ENCODE peak calls at places on chromosomes 3 and 15, in six cellular contexts. V is IMR-90, G is neuronal stem cell, W is mesendoderm, H is H9, D is H1. P is an unnamed sample.

GRCh38 chr3:197942956-197943556 is 6.9 kb upstream of the RPL35A start:
- DNase-seq in G (no peak), D (no peak), V (peak; percentile 61), H (no peak), W (peak; percentile 64), P (peak; percentile 65)

GRCh38 chr3:122214718-122215117 is 31.2 kb downstream of the CASR start:
- DNase-seq in H (no peak), D (no peak), W (no peak), V (no peak), G (no peak), P (no peak)

GRCh38 chr15:78061963-78062427 is 15.5 kb downstream of the TBC1D2B start:
- DNase-seq in H (no peak), G (no peak), W (peak; percentile 42), V (peak; percentile 53), D (no peak), P (peak; percentile 84)

GRCh38 chr15:27679621-27680521 is 419.2 kb downstream of the OCA2 start:
- DNase-seq in V (no peak), G (no peak), H (peak; percentile 50), W (peak; percentile 62), D (no peak), P (no peak)

GRCh38 chr15:76337739-76338554 is 1.4 kb downstream of the ISL2 start:
- DNase-seq in G (peak; percentile 59), D (no peak), V (no peak), H (peak; percentile 66), W (peak; percentile 63), P (peak; percentile 35)

GRCh38 chr3:27659279-27660021 is 62.7 kb downstream of the EOMES start:
- DNase-seq in W (peak; percentile 70), D (no peak), H (peak; percentile 68), V (peak; percentile 47), G (peak; percentile 42), P (peak; percentile 55)

GRCh38 chr3:2356298-2356950 is 257.8 kb downstream of the CNTN4 start:
- DNase-seq in H (no peak), G (no peak), W (no peak), D (no peak), V (no peak), P (no peak)

GRCh38 chr3:101954946-101955345 is 105.6 kb downstream of the NFKBIZ start:
- DNase-seq in W (no peak), G (no peak), D (no peak), V (no peak), H (no peak), P (no peak)

GRCh38 chr3:66039590-66039887 is 821 bp upstream of the MAGI1 start:
- DNase-seq in G (no peak), V (no peak), W (peak; percentile 82), D (no peak), H (peak; percentile 63), P (peak; percentile 45)

GRCh38 chr3:184129012-184129411 is 6.1 kb upstream of the EIF2B5 start:
- DNase-seq in G (peak; percentile 31), V (peak; percentile 58), D (no peak), H (peak; percentile 70), W (peak; percentile 74), P (peak; percentile 45)

GRCh38 chr3:123757281-123757940 is 126.7 kb downstream of the MYLK start:
- DNase-seq in H (no peak), V (no peak), D (no peak), W (peak; percentile 28), G (no peak), P (peak; percentile 46)

GRCh38 chr15:47685141-47685870 is 32.0 kb upstream of the SEMA6D start:
- DNase-seq in V (peak; percentile 25), D (no peak), H (no peak), W (peak; percentile 67), G (no peak), P (no peak)

GRCh38 chr3:63654931-63655330 is 2.5 kb downstream of the SNTN start:
- DNase-seq in D (no peak), W (no peak), G (no peak), H (no peak), V (no peak), P (no peak)

GRCh38 chr15:72911658-72912057 is 128.1 kb upstream of the ADPGK start:
- DNase-seq in D (no peak), G (no peak), H (no peak), V (no peak), W (no peak), P (no peak)

GRCh38 chr15:57259511-57260143 is 116.7 kb upstream of the CGNL1 start:
- DNase-seq in V (no peak), W (peak; percentile 93), D (peak; percentile 38), H (peak; percentile 57), G (peak; percentile 58), P (no peak)

GRCh38 chr3:124964432-124964831 is 29.9 kb upstream of the MUC13 start:
- DNase-seq in D (no peak), W (no peak), G (no peak), V (peak; percentile 80), H (no peak), P (peak; percentile 29)

GRCh38 chr3:171088496-171088895 is 62.0 kb upstream of the SLC2A2 start:
- DNase-seq in G (no peak), H (no peak), D (no peak), V (peak; percentile 33), W (no peak), P (no peak)

GRCh38 chr15:48861813-48862431 is 16.0 kb upstream of the EID1 start:
- DNase-seq in D (no peak), W (peak; percentile 68), V (peak; percentile 82), G (peak; percentile 56), H (no peak), P (peak; percentile 73)

GRCh38 chr3:61060421-61060861 is 190.8 kb downstream of the FHIT start:
- DNase-seq in D (no peak), H (no peak), G (no peak), V (no peak), W (no peak), P (no peak)

GRCh38 chr3:141261472-141262171 is 30.0 kb downstream of the PXYLP1 start:
- DNase-seq in V (no peak), D (no peak), H (no peak), G (no peak), W (no peak), P (no peak)

GRCh38 chr3:195905970-195906864 is 2.1 kb downstream of the TNK2 start:
- DNase-seq in W (no peak), H (no peak), D (no peak), G (no peak), V (peak; percentile 78), P (peak; percentile 84)

GRCh38 chr15:70140543-70141375 is 43.0 kb upstream of the TLE3 start:
- DNase-seq in G (no peak), H (peak; percentile 77), D (peak; percentile 64), W (peak; percentile 65), V (peak; percentile 57), P (peak; percentile 73)

GRCh38 chr3:147651107-147651506 is 241.9 kb downstream of the ZIC1 start:
- DNase-seq in D (no peak), W (no peak), H (no peak), V (peak; percentile 2), G (no peak), P (no peak)

GRCh38 chr15:92682772-92683510 is 27.4 kb upstream of the FAM174B start:
- DNase-seq in V (no peak), D (no peak), G (no peak), H (no peak), W (no peak), P (peak; percentile 47)
- H2BK120ac ChIP-seq in V (no peak overlapping the region), D (no peak overlapping the region), G (no peak overlapping the region), H (no peak overlapping the region), W (no peak overlapping the region), P (no peak overlapping the region)

GRCh38 chr3:119352235-119352634 is 58.1 kb downstream of the ARHGAP31 start:
- DNase-seq in V (peak; percentile 31), D (no peak), H (no peak), W (peak; percentile 42), G (no peak), P (no peak)
- H2AK5ac ChIP-seq in V (peak overlapping the region; percentile 46), D (no peak overlapping the region), H (peak overlapping the region; percentile 41), W (peak overlapping the region; percentile 7), G (no peak overlapping the region), P (peak overlapping the region; percentile 55)

GRCh38 chr15:89368566-89369223 is 34.1 kb upstream of the POLG start:
- DNase-seq in D (no peak), W (no peak), V (no peak), H (peak; percentile 73), G (no peak), P (no peak)

GRCh38 chr15:89369548-89369947 is 34.9 kb upstream of the POLG start:
- DNase-seq in H (no peak), W (no peak), V (no peak), G (no peak), D (no peak), P (no peak)

GRCh38 chr15:89366656-89367393 is 32.2 kb upstream of the POLG start:
- DNase-seq in H (no peak), D (no peak), W (no peak), G (no peak), V (no peak), P (no peak)

GRCh38 chr15:89365457-89366055 is 30.9 kb upstream of the POLG start:
- DNase-seq in V (no peak), H (no peak), W (no peak), G (no peak), D (no peak), P (no peak)

GRCh38 chr15:89367485-89368451 is 33.1 kb upstream of the POLG start:
- DNase-seq in W (peak; percentile 64), G (no peak), V (no peak), H (peak; percentile 91), D (no peak), P (no peak)
- H3K4me1 ChIP-seq in W (peaks cover 2% of the 10 kb centered on the region), G (peaks cover 9% of the 10 kb centered on the region), V (no peaks in the 10 kb centered on the region), H (no peaks in the 10 kb centered on the region), D (peaks cover 17% of the 10 kb centered on the region), P (peaks cover 16% of the 10 kb centered on the region)

GRCh38 chr3:12556723-12557471 is at the start of gene MKRN2:
- DNase-seq in W (peak; percentile 91), V (peak; percentile 78), G (peak; percentile 86), H (peak; percentile 91), D (peak; percentile 70), P (peak; percentile 86)
- H2BK120ac ChIP-seq in W (no peak within 1 kb of the TSS), V (peak within 1 kb of the TSS; percentile 69), G (no peak within 1 kb of the TSS), H (no peak within 1 kb of the TSS), D (no peak within 1 kb of the TSS), P (peak within 1 kb of the TSS; percentile 57)

DNA sequence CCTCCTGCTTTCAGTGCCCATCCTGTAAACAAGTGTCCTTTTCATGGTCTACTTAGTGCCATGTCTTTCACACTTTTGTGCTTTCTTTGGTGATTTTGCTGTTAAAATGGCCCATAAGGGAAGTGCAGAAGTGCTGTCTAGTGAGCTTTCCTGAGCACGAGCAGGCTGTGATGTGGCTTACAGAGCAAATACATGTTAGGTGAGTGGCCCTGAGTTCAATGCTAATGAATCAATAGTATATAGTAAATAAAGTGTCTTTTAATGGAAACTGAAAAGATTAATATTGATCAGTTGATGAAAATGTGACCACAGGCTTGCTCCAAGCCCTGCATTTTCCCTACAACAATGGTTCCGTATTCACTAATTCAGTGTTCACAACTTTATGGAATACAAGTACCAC is 5.7 kb downstream of the SH3BP5 start:
- DNase-seq in V (no peak), H (no peak), G (no peak), D (no peak), W (no peak), P (no peak)
- H2AK5ac ChIP-seq in V (no peak overlapping the region), H (no peak overlapping the region), G (no peak overlapping the region), D (peak overlapping the region; percentile 75), W (no peak overlapping the region), P (no peak overlapping the region)